ENCODE peak calls at places on chromosomes 2 and 18, in four cellular contexts. One of them, this sample, is unnamed.

GRCh38 chr2:23653326-23653725 is 268.3 kb downstream of the KLHL29 start:
- DNase-seq in H1: no peak
- DNase-seq in HepG2: no peak
- DNase-seq in SK-N-SH: no peak
- DNase-seq in this sample: no peak

GRCh38 chr18:77059294-77059916 is 73.2 kb downstream of the MBP start:
- DNase-seq in H1: no peak
- DNase-seq in HepG2: peak; percentile 65
- DNase-seq in SK-N-SH: peak; percentile 67
- DNase-seq in this sample: peak; percentile 10

GRCh38 chr2:40488101-40488598 is 36.3 kb upstream of the SLC8A1 start:
- DNase-seq in H1: no peak
- DNase-seq in HepG2: peak; percentile 33
- DNase-seq in SK-N-SH: peak; percentile 32
- DNase-seq in this sample: no peak

GRCh38 chr2:182980115-182980514 is 58.1 kb downstream of the NCKAP1 start:
- DNase-seq in H1: no peak
- DNase-seq in HepG2: peak; percentile 36
- DNase-seq in SK-N-SH: peak; percentile 41
- DNase-seq in this sample: peak; percentile 60

GRCh38 chr2:10039658-10040410 is 3.5 kb upstream of the KLF11 start:
- DNase-seq in H1: no peak
- DNase-seq in HepG2: no peak
- DNase-seq in SK-N-SH: peak; percentile 56
- DNase-seq in this sample: no peak

GRCh38 chr2:144114761-144115160 is 405.2 kb downstream of the ZEB2 start:
- DNase-seq in H1: no peak
- DNase-seq in HepG2: no peak
- DNase-seq in SK-N-SH: no peak
- DNase-seq in this sample: no peak

GRCh38 chr2:160387558-160388262 is 105.9 kb downstream of the RBMS1 start:
- DNase-seq in H1: no peak
- DNase-seq in HepG2: no peak
- DNase-seq in SK-N-SH: no peak
- DNase-seq in this sample: no peak

GRCh38 chr18:5103286-5103685 is 93.8 kb downstream of the AKAIN1 start:
- DNase-seq in H1: no peak
- DNase-seq in HepG2: no peak
- DNase-seq in SK-N-SH: no peak
- DNase-seq in this sample: no peak

GRCh38 chr2:11774600-11774999 is 28.2 kb downstream of the LPIN1 start:
- DNase-seq in H1: no peak
- DNase-seq in HepG2: no peak
- DNase-seq in SK-N-SH: no peak
- DNase-seq in this sample: no peak

GRCh38 chr18:34097312-34097711 is 127.4 kb downstream of the NOL4 start:
- DNase-seq in H1: no peak
- DNase-seq in HepG2: no peak
- DNase-seq in SK-N-SH: no peak
- DNase-seq in this sample: no peak

GRCh38 chr18:2822213-2822612 is 24.6 kb upstream of the EMILIN2 start:
- DNase-seq in H1: no peak
- DNase-seq in HepG2: no peak
- DNase-seq in SK-N-SH: no peak
- DNase-seq in this sample: no peak

GRCh38 chr2:194203898-194204297 is 1453.1 kb upstream of the SLC39A10 start:
- DNase-seq in H1: no peak
- DNase-seq in HepG2: no peak
- DNase-seq in SK-N-SH: no peak
- DNase-seq in this sample: no peak

GRCh38 chr2:66192888-66193287 is 242.0 kb upstream of the MEIS1 start:
- DNase-seq in H1: no peak
- DNase-seq in HepG2: no peak
- DNase-seq in SK-N-SH: no peak
- DNase-seq in this sample: no peak

GRCh38 chr2:66185497-66186034 is 249.4 kb upstream of the MEIS1 start:
- DNase-seq in H1: no peak
- DNase-seq in HepG2: no peak
- DNase-seq in SK-N-SH: no peak
- DNase-seq in this sample: no peak

DNA sequence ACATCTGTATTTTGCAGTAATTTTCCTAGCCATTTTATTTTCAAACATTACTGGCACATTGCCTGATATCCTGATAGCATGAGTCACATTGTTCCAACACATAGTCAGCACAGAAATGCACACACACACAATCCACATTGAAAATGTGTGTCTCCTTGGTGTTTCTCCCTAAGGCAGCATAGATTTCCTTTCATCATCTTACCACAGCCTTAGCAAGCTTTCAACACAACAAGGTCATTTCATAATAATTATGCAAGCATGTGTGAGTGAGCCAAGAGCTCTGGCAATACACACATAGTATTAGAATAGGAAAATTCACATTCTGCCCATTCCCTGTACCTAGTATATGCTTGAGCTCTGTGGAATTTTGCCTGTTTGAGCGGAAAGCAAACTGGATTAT is 245.3 kb upstream of the MEIS1 start:
- DNase-seq in H1: no peak
- DNase-seq in HepG2: no peak
- DNase-seq in SK-N-SH: no peak
- DNase-seq in this sample: peak; percentile 91
- H3K9ac ChIP-seq in H1: no peak overlapping the region
- H3K9ac ChIP-seq in HepG2: no peak overlapping the region
- H3K9ac ChIP-seq in SK-N-SH: no peak overlapping the region
- H3K9ac ChIP-seq in this sample: no peak overlapping the region

GRCh38 chr2:218284106-218284811 is 8.0 kb downstream of the TMBIM1 start:
- DNase-seq in H1: no peak
- DNase-seq in HepG2: no peak
- DNase-seq in SK-N-SH: no peak
- DNase-seq in this sample: no peak
- TF ChIP-seq POLR2AphosphoS5 in H1: no peak
- TF ChIP-seq POLR2AphosphoS5 in HepG2: no peak
- TF ChIP-seq POLR2AphosphoS5 in SK-N-SH: no peak
- TF ChIP-seq POLR2AphosphoS5 in this sample: no peak

DNA sequence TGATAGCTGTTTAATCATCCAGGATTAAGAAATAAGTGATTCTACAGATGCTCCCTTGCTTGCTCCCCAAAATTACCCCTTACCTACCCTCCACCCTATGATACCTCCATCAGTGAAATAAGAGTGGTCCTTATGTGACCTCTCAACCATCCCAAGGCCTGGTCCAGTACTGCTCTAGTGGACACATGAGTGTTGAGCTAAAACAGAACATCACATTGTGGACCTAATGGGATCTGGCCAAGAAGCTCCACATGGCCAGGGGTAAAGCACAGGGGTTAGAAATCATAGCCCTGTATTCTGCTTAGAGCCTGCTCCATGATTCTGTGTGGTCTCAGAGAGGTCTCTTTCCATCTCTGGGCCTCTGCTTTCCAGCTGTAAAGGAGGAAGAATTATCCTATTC is 355.6 kb downstream of the TNS1 start:
- DNase-seq in H1: no peak
- DNase-seq in HepG2: no peak
- DNase-seq in SK-N-SH: no peak
- DNase-seq in this sample: no peak
- H3K9ac ChIP-seq in H1: no peak overlapping the region
- H3K9ac ChIP-seq in HepG2: no peak overlapping the region
- H3K9ac ChIP-seq in SK-N-SH: no peak overlapping the region
- H3K9ac ChIP-seq in this sample: no peak overlapping the region

GRCh38 chr2:234401376-234401775 is 95.5 kb downstream of the ARL4C start:
- DNase-seq in H1: no peak
- DNase-seq in HepG2: no peak
- DNase-seq in SK-N-SH: no peak
- DNase-seq in this sample: no peak

GRCh38 chr2:234403751-234404150 is 93.1 kb downstream of the ARL4C start:
- DNase-seq in H1: no peak
- DNase-seq in HepG2: no peak
- DNase-seq in SK-N-SH: no peak
- DNase-seq in this sample: no peak

GRCh38 chr2:234403074-234403473 is 93.8 kb downstream of the ARL4C start:
- DNase-seq in H1: no peak
- DNase-seq in HepG2: no peak
- DNase-seq in SK-N-SH: no peak
- DNase-seq in this sample: no peak

GRCh38 chr2:234395801-234396478 is 100.9 kb downstream of the ARL4C start:
- DNase-seq in H1: no peak
- DNase-seq in HepG2: no peak
- DNase-seq in SK-N-SH: peak; percentile 67
- DNase-seq in this sample: no peak

DNA sequence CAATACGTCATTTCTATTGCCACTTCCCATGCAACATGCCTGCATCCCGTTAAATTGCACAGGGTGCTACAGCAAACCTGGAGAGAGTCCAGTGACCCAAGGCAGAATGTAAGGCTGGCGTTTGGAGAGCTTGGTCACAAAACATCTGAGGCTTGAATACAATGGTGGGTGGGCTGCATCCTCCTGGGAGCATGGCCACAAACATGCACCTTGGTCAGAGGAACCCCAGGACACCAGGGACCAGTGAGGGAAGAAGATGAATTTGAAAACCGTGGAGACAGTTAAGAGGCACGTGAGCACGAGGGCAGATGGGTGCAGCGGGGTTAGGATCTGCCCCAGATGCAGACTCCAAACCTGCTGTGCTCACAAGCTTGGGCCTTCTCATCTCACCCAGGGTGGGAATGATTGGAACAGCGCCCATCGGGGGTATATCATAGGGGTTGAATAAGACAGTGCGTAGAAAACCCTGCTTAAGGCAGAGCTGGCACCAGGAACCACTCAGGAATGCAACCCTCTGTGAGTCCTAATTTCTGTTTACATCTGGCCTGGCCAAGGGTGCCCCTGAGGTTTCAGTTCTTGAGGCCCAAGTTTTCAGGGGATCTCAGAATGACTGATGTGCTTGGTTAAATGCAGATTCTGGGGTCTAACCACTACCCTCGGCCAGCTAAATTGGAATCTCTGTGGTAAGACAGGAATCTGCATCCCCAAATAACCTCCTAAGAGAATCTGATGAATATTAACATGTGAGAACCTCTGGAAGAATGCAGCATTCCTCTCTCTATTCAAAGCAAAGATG is 97.2 kb downstream of the ARL4C start:
- DNase-seq in H1: no peak
- DNase-seq in HepG2: no peak
- DNase-seq in SK-N-SH: no peak
- DNase-seq in this sample: no peak
- TF ChIP-seq POLR2AphosphoS5 in H1: no peak
- TF ChIP-seq POLR2AphosphoS5 in HepG2: no peak
- TF ChIP-seq POLR2AphosphoS5 in SK-N-SH: no peak
- TF ChIP-seq POLR2AphosphoS5 in this sample: no peak

GRCh38 chr2:37458133-37458532 is 113.7 kb downstream of the QPCT start:
- DNase-seq in H1: no peak
- DNase-seq in HepG2: no peak
- DNase-seq in SK-N-SH: no peak
- DNase-seq in this sample: no peak
- H3K9ac ChIP-seq in H1: no peak overlapping the region
- H3K9ac ChIP-seq in HepG2: no peak overlapping the region
- H3K9ac ChIP-seq in SK-N-SH: no peak overlapping the region
- H3K9ac ChIP-seq in this sample: no peak overlapping the region

GRCh38 chr2:101121174-101121573 is 30.0 kb downstream of the TBC1D8 start:
- DNase-seq in H1: no peak
- DNase-seq in HepG2: no peak
- DNase-seq in SK-N-SH: no peak
- DNase-seq in this sample: no peak

GRCh38 chr2:101116348-101116747 is 34.8 kb downstream of the TBC1D8 start:
- DNase-seq in H1: no peak
- DNase-seq in HepG2: no peak
- DNase-seq in SK-N-SH: no peak
- DNase-seq in this sample: no peak

GRCh38 chr2:101116841-101117552 is 34.2 kb downstream of the TBC1D8 start:
- DNase-seq in H1: no peak
- DNase-seq in HepG2: peak; percentile 100
- DNase-seq in SK-N-SH: no peak
- DNase-seq in this sample: no peak

GRCh38 chr2:101120124-101120996 is 30.8 kb downstream of the TBC1D8 start:
- DNase-seq in H1: no peak
- DNase-seq in HepG2: peak; percentile 98
- DNase-seq in SK-N-SH: no peak
- DNase-seq in this sample: no peak

GRCh38 chr2:101119431-101119830 is 31.8 kb downstream of the TBC1D8 start:
- DNase-seq in H1: no peak
- DNase-seq in HepG2: no peak
- DNase-seq in SK-N-SH: no peak
- DNase-seq in this sample: no peak
- TF ChIP-seq POLR2AphosphoS5 in H1: no peak
- TF ChIP-seq POLR2AphosphoS5 in HepG2: no peak
- TF ChIP-seq POLR2AphosphoS5 in SK-N-SH: no peak
- TF ChIP-seq POLR2AphosphoS5 in this sample: no peak

This sample was measured in SK-N-MC.